ENCODE peak calls at places on chromosome X, in seven cellular contexts. B is ovary, I is tibial nerve, F is suprapubic skin, Z is prostate gland, H is esophagus muscularis mucosa, W is A549. M is an unnamed sample.

GRCh38 chrX:20347486-20347885 is 80.8 kb upstream of the RPS6KA3 start:
- DNase-seq in B (no peak), I (no peak), H (no peak), W (no peak), Z (no peak), F (no peak), M (no peak)

GRCh38 chrX:17738002-17738713 is 865 bp downstream of the SCML1 start:
- DNase-seq in W (peak), H (no peak), Z (peak), F (no peak), B (peak), I (peak), M (peak)

GRCh38 chrX:129540725-129541184 is 696 bp downstream of the OCRL start:
- DNase-seq in I (no peak), Z (peak), H (no peak), W (peak), F (peak), B (no peak), M (no peak)

GRCh38 chrX:95156566-95156965 is 1482.6 kb downstream of the FAM133A start:
- DNase-seq in I (no peak), H (no peak), F (no peak), B (no peak), W (no peak), Z (no peak), M (no peak)

GRCh38 chrX:15718283-15718970 is 19.6 kb upstream of the CA5B start:
- DNase-seq in F (no peak), B (no peak), Z (no peak), I (no peak), H (no peak), W (no peak), M (no peak)

GRCh38 chrX:51899741-51900140 is 6.3 kb downstream of the MAGED1 start:
- DNase-seq in H (no peak), B (no peak), W (no peak), I (no peak), F (no peak), Z (no peak), M (no peak)

GRCh38 chrX:135632353-135632752 is 81.1 kb upstream of the CT45A1 start:
- DNase-seq in F (no peak), I (no peak), B (no peak), Z (no peak), W (no peak), H (no peak), M (no peak)

GRCh38 chrX:75603833-75604232 is 81.0 kb upstream of the ZDHHC15 start:
- DNase-seq in H (no peak), Z (no peak), I (no peak), W (peak), B (no peak), F (no peak), M (no peak)

GRCh38 chrX:152817082-152817744 is 13.3 kb downstream of the CETN2 start:
- DNase-seq in F (no peak), W (peak), H (no peak), B (no peak), I (no peak), Z (no peak), M (no peak)

GRCh38 chrX:115940888-115941332 is 229.6 kb upstream of the AGTR2 start:
- DNase-seq in H (no peak), W (peak), Z (no peak), B (peak), F (peak), I (peak), M (no peak)

GRCh38 chrX:15605233-15605632 is 4.5 kb upstream of the ACE2 start:
- DNase-seq in I (no peak), B (no peak), W (no peak), F (no peak), H (no peak), Z (no peak), M (no peak)

GRCh38 chrX:102129473-102129872 is 4.0 kb downstream of the TCEAL2 start:
- DNase-seq in B (no peak), Z (no peak), F (no peak), I (no peak), W (no peak), H (no peak), M (no peak)

GRCh38 chrX:136189222-136189621 is 41.9 kb downstream of the FHL1 start:
- DNase-seq in B (no peak), F (no peak), H (no peak), W (no peak), I (no peak), Z (no peak), M (no peak)

GRCh38 chrX:16239211-16239610 is 71.9 kb downstream of the MAGEB17 start:
- DNase-seq in Z (no peak), I (no peak), H (no peak), W (peak), F (no peak), B (no peak), M (no peak)

GRCh38 chrX:30665471-30665870 is 12.2 kb downstream of the GK start:
- DNase-seq in H (no peak), B (no peak), W (no peak), Z (no peak), I (no peak), F (no peak), M (no peak)

GRCh38 chrX:39935414-39936064 is 162.2 kb downstream of the BCOR start:
- DNase-seq in F (no peak), Z (no peak), H (no peak), W (peak), B (no peak), I (no peak), M (no peak)

GRCh38 chrX:135923353-135923752 is 29.8 kb downstream of the SAGE1 start:
- DNase-seq in F (no peak), W (peak), Z (no peak), B (no peak), I (no peak), H (no peak), M (no peak)

GRCh38 chrX:71195959-71196727 is 26.9 kb upstream of the GJB1 start:
- DNase-seq in B (no peak), H (no peak), F (no peak), I (no peak), Z (no peak), W (no peak), M (no peak)

GRCh38 chrX:35890699-35891098 is 28.8 kb upstream of the CFAP47 start:
- DNase-seq in I (no peak), H (no peak), W (peak), B (no peak), Z (peak), F (no peak), M (no peak)

GRCh38 chrX:46912673-46913491 is 661 bp downstream of the JADE3 start:
- DNase-seq in I (no peak), W (peak), F (peak), Z (peak), B (peak), H (no peak), M (peak)

GRCh38 chrX:118251251-118251650 is 94.7 kb upstream of the WDR44 start:
- DNase-seq in F (no peak), B (no peak), I (no peak), H (no peak), W (no peak), Z (no peak), M (no peak)

GRCh38 chrX:151178746-151179145 is 2.4 kb downstream of the GPR50 start:
- DNase-seq in I (no peak), W (no peak), B (no peak), F (no peak), H (no peak), Z (no peak), M (no peak)

GRCh38 chrX:151174581-151175282 is 1.7 kb upstream of the GPR50 start:
- DNase-seq in Z (no peak), F (no peak), W (no peak), I (no peak), H (no peak), B (no peak), M (no peak)

GRCh38 chrX:151176351-151176750 is at the start of gene GPR50:
- DNase-seq in I (no peak), F (no peak), Z (no peak), W (no peak), B (no peak), H (no peak), M (no peak)

GRCh38 chrX:151177141-151178027 is 1.0 kb downstream of the GPR50 start:
- DNase-seq in Z (no peak), F (no peak), I (no peak), B (no peak), H (no peak), W (no peak), M (no peak)

GRCh38 chrX:151175283-151176062 is 911 bp upstream of the GPR50 start:
- DNase-seq in F (no peak), B (no peak), I (no peak), W (no peak), Z (no peak), H (no peak), M (no peak)
- H3K27ac ChIP-seq in F (no peak), B (no peak), I (no peak), W (no peak), Z (no peak), H (no peak), M (no peak)

DNA sequence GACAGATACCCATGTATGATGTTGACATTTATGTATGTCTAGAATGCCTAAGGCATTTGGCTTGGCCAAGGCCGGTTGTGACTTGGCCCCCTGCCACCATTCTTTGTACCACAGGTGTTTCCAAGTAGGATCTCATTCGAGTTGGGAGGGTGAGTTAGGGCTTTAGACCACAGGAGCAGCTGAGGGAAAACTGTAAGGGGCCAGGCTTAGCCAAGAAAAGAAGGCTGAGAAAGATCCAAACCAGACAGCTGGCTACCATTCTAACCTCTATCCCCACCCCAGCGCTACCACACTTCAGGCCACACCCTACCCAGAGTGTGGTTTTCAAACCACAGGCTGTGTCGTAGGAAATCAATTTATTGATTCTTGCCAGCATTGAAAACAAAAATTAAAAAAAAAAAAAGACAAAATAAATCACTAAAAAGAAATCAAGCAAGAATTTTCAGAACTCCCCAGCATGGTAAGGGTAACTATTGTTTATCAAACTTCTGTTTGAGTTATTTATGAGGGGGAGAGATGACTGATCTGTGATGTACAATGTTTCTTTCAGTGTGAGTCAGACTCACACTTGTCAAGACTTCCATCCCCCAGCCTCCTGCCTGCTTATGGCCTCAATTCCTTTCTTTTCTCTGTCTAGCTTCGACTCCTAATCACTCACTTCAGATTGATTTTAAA is 9.9 kb downstream of the TMSB4X start:
- DNase-seq in F (no peak), I (no peak), W (peak), B (no peak), H (no peak), Z (peak), M (no peak)
- TF ChIP-seq POLR2A in F (no peak), I (no peak), W (no peak), B (no peak), H (no peak), Z (no peak), M (no peak)

DNA sequence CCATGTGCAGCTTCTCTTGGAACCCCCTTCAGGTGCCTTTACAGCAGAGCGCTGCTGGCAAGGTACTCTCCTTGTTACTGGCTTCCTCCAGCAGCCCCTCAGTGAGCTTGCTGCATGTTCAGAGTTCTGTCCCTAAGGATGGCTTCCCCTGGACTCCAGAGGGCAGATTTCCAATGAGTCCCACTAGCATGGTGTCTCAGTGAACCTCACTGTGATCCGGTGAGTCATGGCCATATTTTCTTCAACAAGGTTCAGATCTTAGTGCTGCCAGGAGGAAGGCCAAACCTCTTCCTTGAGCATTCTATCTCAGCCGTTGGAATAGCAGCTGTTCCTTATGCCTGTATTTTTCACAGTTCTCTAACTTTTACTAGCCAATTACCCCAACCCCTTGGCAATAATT is 98.8 kb downstream of the CASK start:
- DNase-seq in I (no peak), H (no peak), W (peak), B (no peak), Z (no peak), F (no peak), M (no peak)
- TF ChIP-seq CTCF in I (no peak), H (no peak), W (no peak), B (no peak), Z (no peak), F (no peak), M (no peak)

GRCh38 chrX:122625821-122626220 is 558.3 kb upstream of the GRIA3 start:
- DNase-seq in W (no peak), H (no peak), B (no peak), Z (no peak), F (no peak), I (no peak), M (no peak)
- H3K27ac ChIP-seq in W (no peak), H (no peak), B (no peak), Z (no peak), F (no peak), I (no peak), M (no peak)

GRCh38 chrX:65601530-65602281 is 65.7 kb upstream of the MSN start:
- DNase-seq in H (no peak), F (peak), W (peak), B (peak), I (peak), Z (peak), M (peak)
- TF ChIP-seq POLR2A in H (no peak), F (no peak), W (no peak), B (no peak), I (no peak), Z (peak), M (no peak)

GRCh38 chrX:74383611-74384010 is 37.7 kb upstream of the SLC16A2 start:
- DNase-seq in W (peak), B (peak), I (no peak), F (no peak), Z (peak), H (no peak), M (no peak)
- TF ChIP-seq CTCF in W (peak), B (no peak), I (peak), F (no peak), Z (peak), H (peak), M (peak)

DNA sequence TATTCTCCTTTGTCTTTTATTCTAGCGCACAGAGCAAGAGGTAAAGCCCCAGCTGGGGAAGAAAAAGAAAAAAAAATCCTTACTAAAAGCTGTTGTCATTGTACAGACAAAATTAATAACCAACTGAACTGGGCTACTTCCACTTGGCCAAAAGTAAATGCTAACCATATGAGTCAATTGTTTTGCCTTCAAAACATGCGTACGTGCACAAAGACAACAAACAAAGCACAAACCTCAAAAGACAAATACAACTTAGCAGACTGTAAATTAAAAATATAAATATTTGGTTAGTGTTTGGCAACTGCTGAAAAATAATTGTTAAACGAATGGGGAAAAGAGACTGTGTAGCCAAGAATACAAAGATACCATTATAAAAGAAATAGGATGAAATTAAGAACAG is 5.9 kb downstream of the EDA2R start:
- DNase-seq in H (no peak), W (no peak), F (no peak), Z (no peak), I (no peak), B (no peak), M (no peak)
- H3K27ac ChIP-seq in H (no peak), W (peak), F (peak), Z (no peak), I (no peak), B (no peak), M (no peak)

GRCh38 chrX:29274517-29274916 is 687.3 kb downstream of the IL1RAPL1 start:
- DNase-seq in I (no peak), H (no peak), F (no peak), W (no peak), Z (no peak), B (no peak), M (no peak)

GRCh38 chrX:29269390-29269789 is 682.1 kb downstream of the IL1RAPL1 start:
- DNase-seq in Z (no peak), B (no peak), H (no peak), F (no peak), I (no peak), W (no peak), M (no peak)
- TF ChIP-seq POLR2A in Z (no peak), B (no peak), H (no peak), F (no peak), I (no peak), W (no peak), M (no peak)